ENCODE peak calls at places on chromosomes 5 and 9, in five cellular contexts. S is Peyer's patch, O is lung, B is hepatocyte, I is GM12865. Y is an unnamed sample.

GRCh38 chr9:6567140-6567591 is 78.4 kb downstream of the GLDC start:
- DNase-seq in I (no peak), B (no peak), O (no peak), S (no peak), Y (no peak)

GRCh38 chr9:134492721-134493470 is 148.7 kb upstream of the COL5A1 start:
- DNase-seq in B (no peak), I (no peak), O (no peak), S (no peak), Y (no peak)

GRCh38 chr5:125125031-125125823 is 378.8 kb upstream of the ZNF608 start:
- DNase-seq in B (no peak), O (no peak), I (no peak), S (no peak), Y (no peak)

GRCh38 chr9:27276182-27277030 is 20.5 kb downstream of the EQTN start:
- DNase-seq in O (no peak), S (no peak), I (peak), B (peak), Y (peak)

GRCh38 chr9:136007906-136008692 is 46.9 kb upstream of the UBAC1 start:
- DNase-seq in I (no peak), B (peak), S (no peak), O (no peak), Y (no peak)

GRCh38 chr5:59608745-59609144 is 284.8 kb downstream of the PDE4D start:
- DNase-seq in B (no peak), O (no peak), I (peak), S (no peak), Y (no peak)

GRCh38 chr5:121910036-121910435 is 51.7 kb upstream of the SRFBP1 start:
- DNase-seq in I (no peak), B (no peak), S (no peak), O (no peak), Y (no peak)

GRCh38 chr9:7944521-7945022 is 145.0 kb upstream of the DMAC1 start:
- DNase-seq in B (no peak), O (no peak), S (no peak), I (no peak), Y (no peak)

GRCh38 chr5:55657443-55657842 is 54.7 kb downstream of the SLC38A9 start:
- DNase-seq in S (no peak), B (no peak), O (no peak), I (no peak), Y (peak)

GRCh38 chr5:24621809-24622208 is 23.0 kb downstream of the CDH10 start:
- DNase-seq in S (no peak), B (peak), O (no peak), I (no peak), Y (peak)

GRCh38 chr5:89064054-89064453 is 181.1 kb upstream of the MEF2C start:
- DNase-seq in O (no peak), B (no peak), I (peak), S (no peak), Y (no peak)

GRCh38 chr5:143874312-143874711 is 62.4 kb downstream of the HMHB1 start:
- DNase-seq in I (peak), B (no peak), O (no peak), S (no peak), Y (no peak)

GRCh38 chr9:3526903-3527652 is 1.3 kb upstream of the RFX3 start:
- DNase-seq in B (peak), I (peak), O (no peak), S (peak), Y (no peak)

GRCh38 chr5:149406203-149406978 is 27.3 kb upstream of the IL17B start:
- DNase-seq in B (no peak), O (no peak), I (no peak), S (no peak), Y (no peak)

GRCh38 chr5:143372187-143372829 is 31.2 kb downstream of the NR3C1 start:
- DNase-seq in I (no peak), S (no peak), B (no peak), O (no peak), Y (no peak)

GRCh38 chr9:124022201-124023121 is 10.9 kb downstream of the LHX2 start:
- DNase-seq in I (no peak), O (no peak), S (no peak), B (no peak), Y (no peak)

GRCh38 chr5:1178529-1179382 is 22.6 kb upstream of the SLC6A19 start:
- DNase-seq in B (no peak), I (no peak), S (no peak), O (no peak), Y (no peak)

GRCh38 chr5:73369283-73369682 is 79.3 kb downstream of the FOXD1 start:
- DNase-seq in B (no peak), I (no peak), O (no peak), S (no peak), Y (no peak)

GRCh38 chr9:127796225-127796813 is 6.4 kb upstream of the FPGS start:
- DNase-seq in I (no peak), S (peak), O (peak), B (no peak), Y (no peak)

GRCh38 chr9:12774861-12775367 is at the start of gene LURAP1L:
- DNase-seq in O (peak), S (no peak), I (no peak), B (peak), Y (no peak)

GRCh38 chr5:15524712-15525111 is 24.7 kb downstream of the FBXL7 start:
- DNase-seq in B (no peak), O (no peak), S (no peak), I (no peak), Y (no peak)

GRCh38 chr9:21255538-21256212 is 15.9 kb upstream of the IFNA14 start:
- DNase-seq in B (no peak), I (no peak), S (no peak), O (no peak), Y (no peak)

GRCh38 chr5:148179234-148179824 is 11.0 kb downstream of the SPINK14 start:
- DNase-seq in O (no peak), I (peak), S (no peak), B (peak), Y (peak)

GRCh38 chr5:74643160-74643562 is 2.6 kb upstream of the ENC1 start:
- DNase-seq in B (peak), I (no peak), O (no peak), S (no peak), Y (no peak)

GRCh38 chr5:142129447-142129846 is 20.9 kb downstream of the NDFIP1 start:
- DNase-seq in S (no peak), O (no peak), B (no peak), I (no peak), Y (no peak)

GRCh38 chr5:168809218-168809617 is 230.1 kb upstream of the PANK3 start:
- DNase-seq in B (no peak), O (no peak), S (no peak), I (no peak), Y (no peak)

GRCh38 chr5:123088031-123088805 is 823 bp upstream of the PRDM6 start:
- DNase-seq in B (peak), I (no peak), S (no peak), O (no peak), Y (no peak)

GRCh38 chr5:133952729-133953567 is 15.5 kb downstream of the C5orf15 start:
- DNase-seq in B (no peak), I (no peak), S (no peak), O (peak), Y (no peak)

GRCh38 chr5:73387630-73388370 is 60.8 kb downstream of the FOXD1 start:
- DNase-seq in S (peak), I (peak), O (no peak), B (no peak), Y (no peak)

DNA sequence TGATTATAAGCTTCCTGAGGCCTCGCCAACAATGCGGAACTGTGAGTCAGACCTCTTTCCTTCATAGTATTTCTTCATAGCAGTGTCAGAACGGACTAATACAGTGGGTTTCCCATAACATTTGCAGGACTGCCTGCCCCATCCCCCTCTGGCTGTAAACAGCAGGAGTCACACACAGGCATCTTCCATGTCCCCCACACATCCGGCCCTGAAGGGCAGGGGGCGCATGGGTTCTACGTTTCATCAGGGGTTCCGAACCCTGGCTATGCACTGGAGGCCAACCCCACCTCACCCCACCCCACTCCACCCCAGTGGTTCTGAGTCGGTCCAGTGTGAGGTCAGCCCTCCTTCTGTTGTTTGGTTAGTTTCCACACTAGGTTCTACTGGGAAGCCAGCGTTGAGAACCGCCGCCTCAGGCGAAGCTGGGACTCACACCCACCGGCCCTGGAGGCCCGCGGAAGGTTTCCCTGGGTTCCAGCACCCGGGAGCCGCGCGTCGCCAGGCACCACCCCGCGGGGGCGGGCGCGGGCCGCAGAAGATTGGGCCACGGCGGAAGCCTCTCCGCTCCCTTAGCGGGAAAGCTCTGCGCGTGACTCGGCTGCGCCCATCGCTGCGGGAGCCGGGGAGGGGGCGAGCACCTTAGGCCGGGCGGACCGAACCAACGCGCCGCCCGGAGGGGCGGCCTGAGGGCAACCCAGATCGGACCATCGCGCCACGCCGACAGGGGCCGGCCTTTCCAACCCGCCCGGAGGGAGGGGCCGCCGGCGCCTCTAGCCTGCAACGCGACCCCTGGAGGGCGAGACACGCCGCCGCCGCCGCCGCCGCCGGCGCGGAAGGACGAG is at the start of gene RUSC2:
- DNase-seq in B (peak), S (peak), I (peak), O (peak), Y (peak)
- TF ChIP-seq CTCF in B (peak), S (peak), I (peak), O (no peak), Y (peak)

GRCh38 chr5:126568206-126568755 is 26.7 kb downstream of the ALDH7A1 start:
- DNase-seq in O (no peak), B (no peak), I (no peak), S (no peak), Y (no peak)
- H3K4me3 ChIP-seq in O (no peak), B (no peak), I (no peak), S (no peak), Y (no peak)

GRCh38 chr9:113463418-113464285 is at the start of gene RGS3:
- DNase-seq in S (no peak), I (peak), B (peak), O (peak), Y (peak)
- TF ChIP-seq CTCF in S (no peak), I (no peak), B (peak), O (no peak), Y (no peak)

GRCh38 chr9:17906841-17907779 is 328.2 kb downstream of the SH3GL2 start:
- DNase-seq in S (no peak), O (no peak), I (no peak), B (peak), Y (no peak)
- H3K4me3 ChIP-seq in S (peak), O (no peak), I (no peak), B (peak), Y (no peak)

Y was measured in LNCaP clone FGC.